ENCODE peak calls at places on chromosome 9, in nine cellular contexts. L is BJ; G is stimulated activated CD4-positive, alpha-beta T cell treated with anti-CD3 and anti-CD28 coated beads, Interleukin-15, amount 100 ng/mL, for 1 hour; A is dermis blood vessel endothelial cell; J is HT-29; E is AG10803; N is hypothalamus; T is endothelial cell; W is psoas muscle. K is an unnamed sample.

GRCh38 chr9:77022783-77023440 is 3.5 kb downstream of the FOXB2 start:
- DNase-seq in W (no peak), J (no peak), N (no peak), T (peak; percentile 58), G (no peak), E (no peak), L (no peak), A (no peak), K (no peak)

GRCh38 chr9:22216730-22217160 is 207.6 kb upstream of the CDKN2B start:
- DNase-seq in A (no peak), J (no peak), G (no peak), N (no peak), L (peak; percentile 34), T (no peak), W (no peak), E (peak; percentile 82), K (no peak)

GRCh38 chr9:80208662-80209061 is 636.9 kb downstream of the TLE4 start:
- DNase-seq in G (no peak), A (no peak), J (no peak), W (no peak), T (no peak), E (no peak), L (no peak), N (no peak), K (no peak)

GRCh38 chr9:91714020-91714721 is 235.9 kb downstream of the ROR2 start:
- DNase-seq in L (no peak), J (no peak), N (no peak), E (peak; percentile 33), T (peak; percentile 67), A (peak; percentile 62), G (no peak), W (peak; percentile 51), K (peak; percentile 78)

GRCh38 chr9:128632066-128632465 is 24.6 kb downstream of the DYNC2I2 start:
- DNase-seq in L (no peak), T (no peak), J (no peak), W (no peak), G (no peak), N (no peak), E (no peak), A (no peak), K (no peak)

GRCh38 chr9:70791936-70792335 is 329.5 kb downstream of the TRPM3 start:
- DNase-seq in E (no peak), N (no peak), W (no peak), A (no peak), T (no peak), J (no peak), G (no peak), L (no peak), K (no peak)

GRCh38 chr9:84419203-84419602 is 78.6 kb upstream of the SLC28A3 start:
- DNase-seq in N (no peak), J (peak; percentile 8), L (no peak), E (no peak), W (no peak), A (no peak), G (no peak), T (no peak), K (no peak)

GRCh38 chr9:124813496-124814177 is 36.7 kb downstream of the OLFML2A start:
- DNase-seq in N (no peak), J (no peak), E (no peak), T (no peak), W (no peak), A (no peak), G (no peak), L (no peak), K (no peak)

GRCh38 chr9:131238402-131239021 is 37.8 kb downstream of the FAM78A start:
- DNase-seq in A (peak; percentile 84), E (peak; percentile 40), J (no peak), W (no peak), G (no peak), L (no peak), T (peak; percentile 42), N (no peak), K (peak; percentile 41)

GRCh38 chr9:133334161-133334560 is 1.8 kb downstream of the SURF6 start:
- DNase-seq in T (no peak), G (no peak), N (no peak), E (no peak), J (no peak), L (no peak), W (no peak), A (no peak), K (peak; percentile 3)

GRCh38 chr9:22036866-22037626 is 27.9 kb upstream of the CDKN2B start:
- DNase-seq in N (no peak), T (no peak), E (peak; percentile 27), G (no peak), L (no peak), J (no peak), A (no peak), W (no peak), K (no peak)

GRCh38 chr9:91151014-91151740 is 210.5 kb downstream of the AUH start:
- DNase-seq in A (no peak), J (no peak), L (peak; percentile 97), G (no peak), E (peak; percentile 97), T (no peak), W (no peak), N (no peak), K (no peak)

GRCh38 chr9:97992219-97992618 is 9.1 kb downstream of the ANP32B start:
- DNase-seq in A (no peak), E (no peak), J (no peak), G (no peak), W (no peak), L (no peak), N (no peak), T (no peak), K (no peak)

GRCh38 chr9:121294866-121295661 is 27.1 kb downstream of the GSN start:
- DNase-seq in G (no peak), L (no peak), T (no peak), N (no peak), J (peak; percentile 19), W (peak; percentile 58), A (no peak), E (no peak), K (no peak)

GRCh38 chr9:92592946-92593860 is 57.4 kb upstream of the ECM2 start:
- DNase-seq in N (no peak), A (no peak), T (no peak), E (peak; percentile 15), W (no peak), G (no peak), L (no peak), J (no peak), K (no peak)

GRCh38 chr9:1200847-1201251 is 150.7 kb downstream of the DMRT2 start:
- DNase-seq in T (no peak), J (no peak), G (no peak), A (no peak), L (no peak), W (no peak), N (no peak), E (no peak), K (no peak)

GRCh38 chr9:123246534-123246933 is 21.9 kb downstream of the STRBP start:
- DNase-seq in G (no peak), J (no peak), T (no peak), N (no peak), A (peak; percentile 48), L (no peak), E (no peak), W (no peak), K (no peak)

GRCh38 chr9:121678501-121679022 is 27.1 kb downstream of the DAB2IP start:
- DNase-seq in T (no peak), G (no peak), L (no peak), E (no peak), A (no peak), J (no peak), W (no peak), N (no peak), K (no peak)

GRCh38 chr9:116288658-116289057 is 135.1 kb downstream of the PAPPA start:
- DNase-seq in W (no peak), L (peak; percentile 73), A (no peak), J (no peak), N (no peak), T (no peak), G (no peak), E (peak; percentile 98), K (no peak)

GRCh38 chr9:84170521-84171141 is 169.9 kb downstream of the SLC28A3 start:
- DNase-seq in A (peak; percentile 82), G (no peak), N (no peak), T (no peak), W (peak; percentile 76), L (peak; percentile 92), E (peak; percentile 99), J (peak; percentile 59), K (peak; percentile 40)

GRCh38 chr9:131500939-131501541 is 1.7 kb upstream of the POMT1 start:
- DNase-seq in G (peak; percentile 17), L (peak; percentile 26), W (no peak), N (no peak), A (no peak), T (no peak), E (peak; percentile 70), J (peak; percentile 28), K (no peak)

GRCh38 chr9:21687351-21687750 is 115.1 kb upstream of the MTAP start:
- DNase-seq in J (peak; percentile 67), T (no peak), W (no peak), L (no peak), E (no peak), G (no peak), N (no peak), A (no peak), K (no peak)

GRCh38 chr9:2691626-2692025 is 25.7 kb upstream of the KCNV2 start:
- DNase-seq in T (peak; percentile 8), N (no peak), L (no peak), G (no peak), A (peak; percentile 87), W (no peak), J (no peak), E (peak; percentile 11), K (no peak)

GRCh38 chr9:84789463-84789830 is 119.9 kb downstream of the NTRK2 start:
- DNase-seq in J (no peak), N (no peak), W (no peak), T (no peak), E (no peak), G (no peak), L (no peak), A (no peak), K (no peak)

GRCh38 chr9:130408669-130409068 is 36.1 kb upstream of the ASS1 start:
- DNase-seq in T (no peak), E (no peak), G (no peak), J (no peak), W (no peak), N (no peak), A (no peak), L (no peak), K (no peak)

GRCh38 chr9:78158286-78158685 is 77.6 kb upstream of the CEP78 start:
- DNase-seq in L (no peak), J (no peak), W (no peak), G (no peak), A (peak; percentile 34), E (no peak), N (no peak), T (no peak), K (no peak)

GRCh38 chr9:121599186-121599871 is 52.1 kb upstream of the DAB2IP start:
- DNase-seq in T (peak; percentile 60), W (peak; percentile 88), G (no peak), N (no peak), A (peak; percentile 38), L (no peak), J (peak; percentile 64), E (no peak), K (peak; percentile 67)

GRCh38 chr9:92422611-92423010 is 1.7 kb downstream of the OMD start:
- DNase-seq in N (no peak), A (no peak), T (no peak), G (no peak), L (no peak), W (no peak), E (no peak), J (no peak), K (no peak)

GRCh38 chr9:19201899-19202891 is 28.3 kb upstream of the DENND4C start:
- DNase-seq in T (no peak), J (peak; percentile 69), A (no peak), G (no peak), E (no peak), N (no peak), L (no peak), W (no peak), K (peak; percentile 62)

GRCh38 chr9:91360551-91361293 is 996 bp downstream of the AUH start:
- DNase-seq in E (no peak), T (no peak), L (no peak), J (peak; percentile 10), G (no peak), W (no peak), A (peak; percentile 11), N (no peak), K (no peak)

GRCh38 chr9:5566054-5566618 is 55.8 kb downstream of the PDCD1LG2 start:
- DNase-seq in E (no peak), J (no peak), N (no peak), L (no peak), W (no peak), A (no peak), G (no peak), T (no peak), K (no peak)